ENCODE peak calls at places on chromosomes 3 and 15, in four cellular contexts. One of them, this sample, is unnamed.
A peak's percentile ranks its signal among the peaks of the same experiment; 100 is the strongest.

GRCh38 chr3:184538600-184539431 is 22.8 kb upstream of the EPHB3 start:
- DNase-seq in H1: peak; percentile 44
- DNase-seq in K562: no peak
- DNase-seq in GM12878: no peak
- DNase-seq in this sample: no peak

GRCh38 chr15:98650871-98651481 is 2.6 kb downstream of the IGF1R start:
- DNase-seq in GM12878: no peak
- DNase-seq in H1: no peak
- DNase-seq in K562: no peak
- DNase-seq in this sample: peak; percentile 49

GRCh38 chr3:128107809-128108208 is 15.8 kb downstream of the RUVBL1 start:
- DNase-seq in K562: no peak
- DNase-seq in H1: no peak
- DNase-seq in GM12878: no peak
- DNase-seq in this sample: peak; percentile 10

GRCh38 chr15:52493968-52494367 is 34.7 kb downstream of the MYO5A start:
- DNase-seq in H1: no peak
- DNase-seq in K562: no peak
- DNase-seq in GM12878: no peak
- DNase-seq in this sample: peak; percentile 45

GRCh38 chr3:66133050-66133757 is 87.6 kb upstream of the SLC25A26 start:
- DNase-seq in GM12878: no peak
- DNase-seq in H1: no peak
- DNase-seq in K562: no peak
- DNase-seq in this sample: peak; percentile 91

GRCh38 chr15:87623832-87624231 is 632.7 kb downstream of the NTRK3 start:
- DNase-seq in GM12878: no peak
- DNase-seq in K562: peak; percentile 47
- DNase-seq in H1: peak; percentile 51
- DNase-seq in this sample: no peak

GRCh38 chr3:173465112-173465511 is 67.6 kb downstream of the NLGN1 start:
- DNase-seq in GM12878: no peak
- DNase-seq in H1: no peak
- DNase-seq in K562: no peak
- DNase-seq in this sample: peak; percentile 51

GRCh38 chr15:57861039-57861638 is 154.6 kb downstream of the POLR2M start:
- DNase-seq in K562: peak; percentile 34
- DNase-seq in GM12878: peak; percentile 8
- DNase-seq in H1: no peak
- DNase-seq in this sample: peak; percentile 66

GRCh38 chr15:25532269-25532668 is 93.4 kb upstream of the UBE3A start:
- DNase-seq in K562: no peak
- DNase-seq in H1: no peak
- DNase-seq in GM12878: no peak
- DNase-seq in this sample: no peak

GRCh38 chr3:123678108-123678511 is 93.3 kb upstream of the HACD2 start:
- DNase-seq in GM12878: no peak
- DNase-seq in H1: no peak
- DNase-seq in K562: no peak
- DNase-seq in this sample: peak; percentile 97

GRCh38 chr3:29465836-29466235 is 185.0 kb downstream of the RBMS3 start:
- DNase-seq in K562: no peak
- DNase-seq in H1: no peak
- DNase-seq in GM12878: no peak
- DNase-seq in this sample: peak; percentile 82

GRCh38 chr15:74334127-74334526 is 33.3 kb downstream of the CYP11A1 start:
- DNase-seq in K562: no peak
- DNase-seq in H1: no peak
- DNase-seq in GM12878: no peak
- DNase-seq in this sample: no peak

GRCh38 chr3:115399751-115400150 is 223.6 kb upstream of the GAP43 start:
- DNase-seq in GM12878: no peak
- DNase-seq in H1: no peak
- DNase-seq in K562: no peak
- DNase-seq in this sample: no peak

GRCh38 chr15:32641517-32642059 is at the start of gene SCG5:
- DNase-seq in K562: peak; percentile 75
- DNase-seq in H1: peak; percentile 85
- DNase-seq in GM12878: no peak
- DNase-seq in this sample: peak; percentile 49

GRCh38 chr15:48084759-48085420 is 35.9 kb upstream of the SLC24A5 start:
- DNase-seq in GM12878: no peak
- DNase-seq in H1: no peak
- DNase-seq in K562: no peak
- DNase-seq in this sample: peak; percentile 50
- TF ChIP-seq CHD1 in GM12878: no peak
- TF ChIP-seq CHD1 in H1: no peak
- TF ChIP-seq CHD1 in K562: no peak
- TF ChIP-seq CHD1 in this sample: no peak

GRCh38 chr3:162196964-162197363 is 700.4 kb downstream of the OTOL1 start:
- DNase-seq in K562: no peak
- DNase-seq in GM12878: no peak
- DNase-seq in H1: no peak
- DNase-seq in this sample: no peak

GRCh38 chr3:162195147-162195546 is 698.5 kb downstream of the OTOL1 start:
- DNase-seq in H1: no peak
- DNase-seq in K562: no peak
- DNase-seq in GM12878: no peak
- DNase-seq in this sample: no peak

GRCh38 chr3:162192340-162193004 is 695.9 kb downstream of the OTOL1 start:
- DNase-seq in K562: no peak
- DNase-seq in GM12878: no peak
- DNase-seq in H1: no peak
- DNase-seq in this sample: no peak

DNA sequence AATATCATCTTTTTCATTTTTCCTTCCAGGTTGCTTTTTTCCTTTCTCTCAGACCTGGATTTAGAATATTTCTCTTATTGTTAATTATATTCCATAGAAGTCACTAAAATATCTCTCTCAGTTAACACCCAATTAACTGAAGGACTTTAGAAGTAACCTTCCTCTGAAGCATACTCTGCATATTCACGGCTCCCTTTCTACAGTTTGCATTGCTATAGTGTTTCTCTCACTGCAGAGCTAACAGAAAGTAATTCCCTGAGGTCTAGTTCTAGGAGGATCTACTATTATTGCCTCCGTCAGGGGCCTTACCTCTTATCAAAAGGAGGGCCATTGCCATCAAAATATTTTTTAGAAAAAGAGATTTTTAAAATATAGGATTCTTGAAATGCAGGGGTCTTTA is 696.5 kb downstream of the OTOL1 start:
- DNase-seq in GM12878: no peak
- DNase-seq in K562: no peak
- DNase-seq in H1: no peak
- DNase-seq in this sample: no peak
- H2AFZ ChIP-seq in GM12878: no peak overlapping the region
- H2AFZ ChIP-seq in K562: no peak overlapping the region
- H2AFZ ChIP-seq in H1: no peak overlapping the region
- H2AFZ ChIP-seq in this sample: no peak overlapping the region

DNA sequence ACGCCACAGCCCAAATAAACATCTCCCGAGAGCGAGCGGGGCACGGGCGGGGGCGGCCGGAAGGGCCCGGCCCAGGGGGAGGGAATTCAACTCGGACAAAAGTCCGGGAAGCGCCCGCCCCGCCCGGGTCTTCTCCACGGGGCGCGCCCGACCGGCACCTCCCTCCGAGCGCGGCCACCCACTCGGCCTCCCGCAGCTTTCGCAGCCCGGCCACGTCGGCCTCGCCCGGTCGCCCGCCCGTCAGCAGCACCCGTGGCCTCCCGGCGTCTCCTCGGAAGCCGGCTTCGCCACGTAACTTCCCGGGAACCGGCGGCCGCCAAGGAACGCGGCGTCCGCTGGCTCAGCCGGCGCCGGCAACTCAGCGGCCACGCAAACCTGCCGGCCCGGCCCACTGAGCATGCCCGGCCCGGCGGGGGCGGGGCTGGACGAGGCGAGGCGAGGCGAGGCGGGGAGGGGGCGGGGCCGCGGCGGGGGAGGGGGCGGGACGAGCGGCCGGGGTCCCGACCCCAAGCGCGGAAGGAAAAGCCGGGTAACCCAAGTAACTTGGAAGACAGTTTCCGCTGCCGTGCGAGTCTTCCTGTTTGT is at the start of gene TJP1:
- DNase-seq in K562: peak; percentile 87
- DNase-seq in H1: peak; percentile 86
- DNase-seq in GM12878: no peak
- DNase-seq in this sample: peak; percentile 74
- TF ChIP-seq CHD1 in K562: no peak
- TF ChIP-seq CHD1 in H1: no peak
- TF ChIP-seq CHD1 in GM12878: no peak
- TF ChIP-seq CHD1 in this sample: no peak

DNA sequence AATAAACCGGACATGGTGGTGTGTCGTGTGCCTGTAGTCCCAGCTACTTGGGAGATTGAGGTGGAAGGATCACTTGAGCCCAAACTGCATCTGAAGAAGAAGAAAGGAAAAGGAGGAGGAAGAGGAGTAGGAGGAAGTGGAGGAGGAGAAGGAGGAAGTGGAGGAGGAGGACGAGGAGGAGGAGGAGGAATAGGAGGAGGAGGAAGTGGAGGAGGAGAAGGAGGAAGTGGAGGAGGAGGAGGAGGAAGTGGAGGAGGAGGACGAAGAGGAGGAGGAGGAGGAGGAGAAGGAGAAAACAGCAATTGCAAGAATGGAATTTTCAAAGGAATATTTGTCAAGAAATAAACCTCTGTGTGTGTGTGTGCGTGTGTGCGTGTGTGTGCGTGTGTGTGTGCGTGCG is 528.6 kb downstream of the CADM2 start:
- DNase-seq in H1: no peak
- DNase-seq in GM12878: no peak
- DNase-seq in K562: no peak
- DNase-seq in this sample: no peak
- H2AFZ ChIP-seq in H1: no peak overlapping the region
- H2AFZ ChIP-seq in GM12878: no peak overlapping the region
- H2AFZ ChIP-seq in K562: peak overlapping the region; percentile 63
- H2AFZ ChIP-seq in this sample: no peak overlapping the region

This sample was measured in IMR-90.